ENCODE peak calls at places on chromosomes 13 and 19, in six cellular contexts. M, E, J, I, Q and K are unnamed samples.

GRCh38 chr13:77696006-77696862 is 1.3 kb upstream of the SLAIN1 start:
- DNase-seq in M (no peak), E (no peak), J (no peak), I (peak; percentile 47), Q (no peak), K (no peak)

GRCh38 chr19:50705422-50706019 is 14.1 kb downstream of the SHANK1 start:
- DNase-seq in M (peak; percentile 76), E (no peak), J (no peak), I (peak; percentile 86), Q (peak; percentile 50), K (peak; percentile 30)

GRCh38 chr13:33871207-33872004 is 53.5 kb downstream of the RFC3 start:
- DNase-seq in M (peak; percentile 46), E (no peak), J (no peak), I (no peak), Q (no peak), K (no peak)

GRCh38 chr13:96860829-96861228 is 133.4 kb downstream of the OXGR1 start:
- DNase-seq in M (no peak), E (no peak), J (no peak), I (no peak), Q (no peak), K (no peak)

GRCh38 chr19:35462476-35462953 is 14.5 kb downstream of the FFAR2 start:
- DNase-seq in M (no peak), E (peak; percentile 50), J (no peak), I (no peak), Q (no peak), K (no peak)

GRCh38 chr13:30441304-30441703 is 19.0 kb downstream of the UBE2L5 start:
- DNase-seq in M (no peak), E (no peak), J (no peak), I (no peak), Q (no peak), K (no peak)

GRCh38 chr19:11737964-11738745 is 591 bp downstream of the ZNF823 start:
- DNase-seq in M (peak; percentile 36), E (peak; percentile 12), J (peak; percentile 84), I (peak; percentile 65), Q (peak; percentile 42), K (no peak)

GRCh38 chr19:33406521-33407139 is 33.1 kb downstream of the CEBPG start:
- DNase-seq in M (peak; percentile 81), E (peak; percentile 67), J (peak; percentile 80), I (peak; percentile 73), Q (peak; percentile 28), K (no peak)

GRCh38 chr19:14544977-14545715 is 15.8 kb downstream of the TECR start:
- DNase-seq in M (no peak), E (no peak), J (no peak), I (no peak), Q (no peak), K (no peak)

GRCh38 chr19:36113895-36114762 is 546 bp downstream of the POLR2I start:
- DNase-seq in M (peak; percentile 50), E (peak; percentile 19), J (no peak), I (peak; percentile 25), Q (peak; percentile 42), K (no peak)

GRCh38 chr13:36862722-36863121 is 43.7 kb downstream of the RFXAP start:
- DNase-seq in M (no peak), E (no peak), J (no peak), I (no peak), Q (no peak), K (no peak)

GRCh38 chr19:38004505-38005223 is 97.7 kb downstream of the SIPA1L3 start:
- DNase-seq in M (peak; percentile 77), E (no peak), J (peak; percentile 81), I (peak; percentile 72), Q (peak; percentile 95), K (peak; percentile 91)

GRCh38 chr19:38003427-38004099 is 96.6 kb downstream of the SIPA1L3 start:
- DNase-seq in M (peak; percentile 24), E (no peak), J (peak; percentile 80), I (peak; percentile 94), Q (peak; percentile 87), K (peak; percentile 74)

GRCh38 chr19:38005224-38005614 is 98.2 kb downstream of the SIPA1L3 start:
- DNase-seq in M (no peak), E (no peak), J (no peak), I (no peak), Q (no peak), K (no peak)

GRCh38 chr19:38004100-38004504 is 97.1 kb downstream of the SIPA1L3 start:
- DNase-seq in M (no peak), E (no peak), J (no peak), I (peak; percentile 39), Q (no peak), K (no peak)

GRCh38 chr19:38006361-38007045 is 99.5 kb downstream of the SIPA1L3 start:
- DNase-seq in M (no peak), E (no peak), J (no peak), I (no peak), Q (no peak), K (no peak)
- H3K27ac ChIP-seq in M (no peak overlapping the region), E (no peak overlapping the region), J (no peak overlapping the region), I (no peak overlapping the region), Q (no peak overlapping the region), K (peak overlapping the region; percentile 11)

DNA sequence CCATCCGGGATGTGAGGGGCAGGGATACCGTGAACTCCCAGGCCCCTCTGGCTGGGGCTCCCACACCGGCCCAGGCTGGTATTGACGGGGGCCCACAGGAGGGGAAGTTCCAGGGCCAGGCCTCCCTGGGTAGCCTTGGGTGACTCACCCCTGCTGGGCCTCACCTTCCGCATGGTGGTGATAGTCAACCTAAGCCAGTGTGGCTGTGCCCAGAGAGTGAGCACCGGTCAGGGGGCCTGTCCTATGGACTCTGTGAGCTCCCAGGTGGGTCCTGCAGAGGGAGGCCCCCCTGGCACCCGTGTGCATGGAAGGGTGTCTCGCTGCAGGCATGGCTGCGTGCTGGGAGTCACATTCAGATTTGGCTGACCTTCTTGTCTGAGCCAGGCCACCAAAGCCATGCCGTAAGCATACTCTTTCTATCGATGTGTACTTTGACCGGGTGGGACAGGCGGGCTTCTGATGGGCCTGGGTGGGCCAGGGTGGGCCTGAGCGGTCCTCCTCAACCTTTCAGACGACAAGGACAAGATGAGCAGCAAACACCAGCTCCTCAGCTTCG is 27.6 kb downstream of the DHX34 start:
- DNase-seq in M (no peak), E (no peak), J (no peak), I (no peak), Q (no peak), K (no peak)
- H3K27ac ChIP-seq in M (no peak overlapping the region), E (no peak overlapping the region), J (no peak overlapping the region), I (no peak overlapping the region), Q (no peak overlapping the region), K (no peak overlapping the region)

GRCh38 chr19:41548954-41549688 is 26.8 kb upstream of the CEACAM21 start:
- DNase-seq in M (no peak), E (peak; percentile 69), J (no peak), I (no peak), Q (no peak), K (no peak)
- H3K27ac ChIP-seq in M (no peak overlapping the region), E (peak overlapping the region; percentile 62), J (peak overlapping the region; percentile 79), I (no peak overlapping the region), Q (no peak overlapping the region), K (no peak overlapping the region)

GRCh38 chr19:6238256-6238642 is 41.5 kb downstream of the MLLT1 start:
- DNase-seq in M (no peak), E (no peak), J (no peak), I (no peak), Q (no peak), K (no peak)
- H3K27ac ChIP-seq in M (no peak overlapping the region), E (no peak overlapping the region), J (peak overlapping the region; percentile 77), I (no peak overlapping the region), Q (no peak overlapping the region), K (no peak overlapping the region)

GRCh38 chr19:1123381-1123780 is 19.6 kb downstream of the GPX4 start:
- DNase-seq in M (no peak), E (no peak), J (no peak), I (no peak), Q (no peak), K (no peak)
- H3K27ac ChIP-seq in M (no peak overlapping the region), E (no peak overlapping the region), J (no peak overlapping the region), I (no peak overlapping the region), Q (no peak overlapping the region), K (no peak overlapping the region)

GRCh38 chr19:42199440-42200115 is 17.9 kb downstream of the DEDD2 start:
- DNase-seq in M (no peak), E (peak; percentile 34), J (peak; percentile 83), I (no peak), Q (peak; percentile 80), K (no peak)

GRCh38 chr19:42200116-42200740 is 17.2 kb downstream of the DEDD2 start:
- DNase-seq in M (no peak), E (no peak), J (no peak), I (no peak), Q (no peak), K (no peak)

GRCh38 chr19:42196011-42197001 is 21.2 kb downstream of the DEDD2 start:
- DNase-seq in M (no peak), E (no peak), J (no peak), I (no peak), Q (no peak), K (no peak)

GRCh38 chr19:42197375-42197817 is 20.1 kb downstream of the DEDD2 start:
- DNase-seq in M (no peak), E (no peak), J (peak; percentile 64), I (no peak), Q (no peak), K (no peak)

DNA sequence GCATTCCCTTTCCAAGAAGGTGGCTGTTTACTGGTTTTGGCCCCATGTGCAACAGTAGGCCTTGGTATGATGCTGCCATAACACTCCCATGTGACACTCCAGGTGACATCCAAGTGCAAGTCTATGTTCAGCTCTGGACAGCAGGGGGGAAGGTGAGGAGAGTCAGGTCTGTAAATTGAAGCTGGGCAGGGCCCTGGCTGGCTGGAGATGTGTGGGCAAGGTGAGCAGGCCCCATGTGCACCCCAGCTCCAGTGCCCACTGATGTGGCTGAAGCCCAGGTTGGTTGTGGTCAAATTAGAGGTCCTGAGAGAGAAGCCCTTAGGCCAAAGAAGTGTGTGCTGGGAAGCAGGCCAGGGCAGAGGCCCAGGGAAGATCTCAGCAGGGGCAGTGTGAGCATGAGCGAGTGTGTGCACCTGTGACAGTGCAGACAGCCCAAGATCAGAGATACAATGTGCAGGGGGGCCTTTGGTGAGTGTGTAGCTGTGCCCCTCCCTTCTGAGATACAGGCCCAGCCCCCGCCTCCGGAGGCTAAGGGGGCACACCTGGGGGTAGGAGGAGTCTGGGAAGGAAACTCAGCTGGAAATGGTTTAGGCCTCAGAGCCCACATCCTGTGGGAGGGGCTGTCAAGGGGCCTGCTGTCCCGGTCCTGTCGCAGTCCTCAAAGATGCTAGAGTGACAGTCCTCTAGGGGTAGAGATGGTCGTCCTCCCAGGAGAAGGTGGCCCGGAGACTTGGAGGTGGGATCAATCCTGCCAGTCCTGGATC is 18.6 kb downstream of the DEDD2 start:
- DNase-seq in M (no peak), E (peak; percentile 70), J (no peak), I (no peak), Q (no peak), K (no peak)
- H3K27ac ChIP-seq in M (no peak overlapping the region), E (peak overlapping the region; percentile 89), J (peak overlapping the region; percentile 82), I (no peak overlapping the region), Q (peak overlapping the region; percentile 28), K (no peak overlapping the region)